ENCODE peak calls at places on chromosome 18, in five cellular contexts. One of them, this sample, is unnamed.

GRCh38 chr18:27546991-27547390 is 361.9 kb upstream of the CHST9 start:
- DNase-seq in endothelial cell: no peak
- DNase-seq in GM10248: no peak
- DNase-seq in left lung: no peak
- DNase-seq in upper lobe of right lung: no peak
- DNase-seq in this sample: no peak

GRCh38 chr18:62625019-62625418 is 90.3 kb upstream of the PHLPP1 start:
- DNase-seq in endothelial cell: no peak
- DNase-seq in left lung: no peak
- DNase-seq in GM10248: no peak
- DNase-seq in upper lobe of right lung: no peak
- DNase-seq in this sample: no peak

GRCh38 chr18:31424383-31424988 is 23.1 kb upstream of the DSG3 start:
- DNase-seq in endothelial cell: peak; percentile 57
- DNase-seq in left lung: no peak
- DNase-seq in upper lobe of right lung: no peak
- DNase-seq in GM10248: peak; percentile 31
- DNase-seq in this sample: no peak

GRCh38 chr18:50396005-50396404 is 21.2 kb downstream of the SKA1 start:
- DNase-seq in upper lobe of right lung: no peak
- DNase-seq in endothelial cell: no peak
- DNase-seq in left lung: no peak
- DNase-seq in GM10248: no peak
- DNase-seq in this sample: no peak

GRCh38 chr18:45722899-45723298 is 1.1 kb upstream of the SLC14A1 start:
- DNase-seq in GM10248: peak; percentile 80
- DNase-seq in left lung: peak; percentile 91
- DNase-seq in endothelial cell: peak; percentile 90
- DNase-seq in upper lobe of right lung: peak; percentile 87
- DNase-seq in this sample: peak; percentile 89

GRCh38 chr18:74631242-74632087 is 33.8 kb downstream of the ZNF407 start:
- DNase-seq in endothelial cell: no peak
- DNase-seq in GM10248: no peak
- DNase-seq in upper lobe of right lung: no peak
- DNase-seq in left lung: no peak
- DNase-seq in this sample: no peak

GRCh38 chr18:34650121-34650545 is 60.0 kb upstream of the DTNA start:
- DNase-seq in upper lobe of right lung: no peak
- DNase-seq in endothelial cell: no peak
- DNase-seq in left lung: no peak
- DNase-seq in GM10248: no peak
- DNase-seq in this sample: no peak

GRCh38 chr18:6746386-6746960 is 17.0 kb downstream of the ARHGAP28 start:
- DNase-seq in endothelial cell: no peak
- DNase-seq in upper lobe of right lung: no peak
- DNase-seq in GM10248: no peak
- DNase-seq in left lung: no peak
- DNase-seq in this sample: no peak

GRCh38 chr18:63155169-63155852 is 164.3 kb downstream of the BCL2 start:
- DNase-seq in endothelial cell: peak; percentile 82
- DNase-seq in GM10248: peak; percentile 62
- DNase-seq in left lung: peak; percentile 80
- DNase-seq in upper lobe of right lung: peak; percentile 79
- DNase-seq in this sample: no peak

DNA sequence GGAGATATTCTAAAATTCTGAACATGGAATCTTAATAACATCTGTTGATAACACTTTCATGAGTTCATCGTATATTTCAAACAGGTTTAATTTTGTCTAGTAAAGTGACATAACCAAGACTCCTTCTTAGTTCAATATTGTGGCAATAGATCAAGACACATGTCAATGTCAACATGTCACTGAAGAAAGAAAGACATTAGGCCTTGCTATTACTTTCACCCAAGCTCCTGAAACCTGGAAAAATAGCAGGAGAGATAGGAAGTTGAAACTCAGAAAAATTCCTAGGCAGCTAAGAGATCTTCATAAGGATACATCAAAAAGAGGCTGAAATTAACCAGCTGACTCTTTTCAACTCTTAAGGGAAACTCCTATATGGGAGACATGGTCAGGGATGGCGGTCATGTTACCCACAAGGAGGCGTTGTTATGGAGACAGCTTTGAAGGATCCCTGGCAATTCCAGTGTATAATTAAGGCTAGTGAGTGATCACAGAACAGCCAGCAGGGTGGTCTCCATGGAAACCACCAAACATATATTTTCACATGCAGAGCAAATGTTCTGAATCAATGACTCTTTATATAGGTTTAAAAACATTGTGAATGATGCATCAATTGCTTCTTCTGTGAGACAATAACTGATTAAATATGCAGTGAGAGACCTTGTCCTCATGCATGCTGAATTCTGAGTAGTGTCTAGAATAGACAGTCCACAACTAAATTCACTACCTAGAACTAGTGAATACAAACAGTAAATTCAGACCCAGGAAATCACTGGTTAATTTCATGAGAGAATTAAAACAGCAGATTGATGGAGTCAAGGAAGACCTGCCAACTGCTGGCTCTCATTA is 115.3 kb upstream of the RIOK3 start:
- DNase-seq in upper lobe of right lung: no peak
- DNase-seq in GM10248: no peak
- DNase-seq in endothelial cell: no peak
- DNase-seq in left lung: no peak
- DNase-seq in this sample: no peak
- TF ChIP-seq CTCF in upper lobe of right lung: no peak
- TF ChIP-seq CTCF in GM10248: no peak
- TF ChIP-seq CTCF in endothelial cell: no peak
- TF ChIP-seq CTCF in left lung: no peak
- TF ChIP-seq CTCF in this sample: no peak

GRCh38 chr18:52451851-52452250 is 111.9 kb downstream of the DCC start:
- DNase-seq in upper lobe of right lung: no peak
- DNase-seq in left lung: no peak
- DNase-seq in GM10248: no peak
- DNase-seq in endothelial cell: no peak
- DNase-seq in this sample: no peak
- TF ChIP-seq CTCF in upper lobe of right lung: no peak
- TF ChIP-seq CTCF in left lung: no peak
- TF ChIP-seq CTCF in GM10248: no peak
- TF ChIP-seq CTCF in endothelial cell: no peak
- TF ChIP-seq CTCF in this sample: no peak

GRCh38 chr18:5456577-5457466 is 87.0 kb downstream of the EPB41L3 start:
- DNase-seq in left lung: peak; percentile 63
- DNase-seq in upper lobe of right lung: no peak
- DNase-seq in GM10248: no peak
- DNase-seq in endothelial cell: peak; percentile 32
- DNase-seq in this sample: no peak
- TF ChIP-seq CTCF in left lung: no peak
- TF ChIP-seq CTCF in upper lobe of right lung: peak; percentile 38
- TF ChIP-seq CTCF in GM10248: no peak
- TF ChIP-seq CTCF in endothelial cell: peak; percentile 50
- TF ChIP-seq CTCF in this sample: peak; percentile 66

GRCh38 chr18:814300-815084 is 2.5 kb upstream of the YES1 start:
- DNase-seq in upper lobe of right lung: no peak
- DNase-seq in left lung: no peak
- DNase-seq in endothelial cell: peak; percentile 21
- DNase-seq in GM10248: no peak
- DNase-seq in this sample: no peak
- TF ChIP-seq CTCF in upper lobe of right lung: no peak
- TF ChIP-seq CTCF in left lung: no peak
- TF ChIP-seq CTCF in endothelial cell: no peak
- TF ChIP-seq CTCF in GM10248: peak; percentile 15
- TF ChIP-seq CTCF in this sample: no peak

DNA sequence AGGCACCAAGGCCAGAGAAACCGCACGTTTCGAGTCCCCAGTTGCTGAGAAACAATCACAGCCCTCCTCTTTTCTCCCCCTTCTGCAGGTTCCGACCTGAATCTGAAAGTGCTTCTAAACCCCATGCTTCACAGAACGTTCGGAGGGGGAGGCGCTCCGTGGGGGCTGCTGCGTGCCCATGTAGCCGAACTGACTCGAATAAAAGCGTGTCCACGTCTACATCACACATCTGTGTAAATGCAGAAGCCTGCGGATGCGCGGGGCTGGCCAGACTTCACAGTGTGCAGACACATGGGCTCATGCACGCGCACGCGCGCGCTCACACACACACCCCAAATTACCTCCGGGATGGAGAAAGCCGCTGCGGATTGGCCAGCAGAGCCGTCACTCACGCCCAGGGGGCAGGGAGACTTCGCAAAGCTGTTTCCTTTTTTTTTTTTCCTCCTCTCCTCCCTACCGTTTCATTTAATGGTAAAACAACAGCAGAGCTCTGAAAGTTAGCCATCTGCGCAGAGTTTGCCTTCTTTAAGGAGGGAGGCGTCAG is 2.3 kb downstream of the ZNF516 start:
- DNase-seq in left lung: peak; percentile 99
- DNase-seq in GM10248: peak; percentile 92
- DNase-seq in upper lobe of right lung: peak; percentile 100
- DNase-seq in endothelial cell: peak; percentile 100
- DNase-seq in this sample: peak; percentile 99
- TF ChIP-seq CTCF in left lung: no peak
- TF ChIP-seq CTCF in GM10248: no peak
- TF ChIP-seq CTCF in upper lobe of right lung: no peak
- TF ChIP-seq CTCF in endothelial cell: no peak
- TF ChIP-seq CTCF in this sample: no peak

DNA sequence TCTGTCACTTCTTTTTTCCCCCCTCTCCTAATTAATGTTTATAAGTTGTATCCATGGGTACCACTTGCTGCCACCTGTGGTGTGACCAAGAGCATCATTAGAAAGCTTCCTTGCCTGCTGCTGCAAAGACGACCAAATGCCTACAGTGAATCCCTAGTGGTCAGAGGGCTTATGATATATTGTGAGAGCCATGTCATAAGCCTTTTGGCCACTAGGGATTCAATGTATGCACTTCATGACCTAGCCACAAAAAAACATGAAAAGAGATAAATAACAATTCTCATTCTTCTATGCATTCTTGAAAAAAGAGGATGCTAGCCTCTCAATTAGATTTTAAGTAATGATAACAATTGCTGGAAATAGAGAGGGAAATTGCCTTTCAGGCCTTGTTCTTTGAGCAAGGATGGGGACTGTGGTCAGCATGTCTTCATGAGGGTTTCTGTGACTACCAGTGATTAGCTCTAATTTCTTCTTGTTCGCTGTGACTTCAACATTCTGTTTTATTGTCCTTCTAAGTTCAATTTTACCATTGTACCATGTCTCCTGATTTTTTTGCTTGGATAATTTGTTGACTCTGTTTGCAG is 435.3 kb downstream of the TGIF1 start:
- DNase-seq in GM10248: no peak
- DNase-seq in upper lobe of right lung: no peak
- DNase-seq in endothelial cell: no peak
- DNase-seq in left lung: no peak
- DNase-seq in this sample: no peak
- TF ChIP-seq CTCF in GM10248: no peak
- TF ChIP-seq CTCF in upper lobe of right lung: peak; percentile 8
- TF ChIP-seq CTCF in endothelial cell: peak; percentile 75
- TF ChIP-seq CTCF in left lung: no peak
- TF ChIP-seq CTCF in this sample: peak; percentile 29

GRCh38 chr18:49023938-49024341 is 73.2 kb upstream of the SMAD7 start:
- DNase-seq in left lung: no peak
- DNase-seq in upper lobe of right lung: peak; percentile 53
- DNase-seq in GM10248: no peak
- DNase-seq in endothelial cell: no peak
- DNase-seq in this sample: peak; percentile 77
- TF ChIP-seq CTCF in left lung: no peak
- TF ChIP-seq CTCF in upper lobe of right lung: no peak
- TF ChIP-seq CTCF in GM10248: no peak
- TF ChIP-seq CTCF in endothelial cell: no peak
- TF ChIP-seq CTCF in this sample: no peak

GRCh38 chr18:55523001-55523400 is 65.0 kb downstream of the TCF4 start:
- DNase-seq in GM10248: no peak
- DNase-seq in left lung: no peak
- DNase-seq in upper lobe of right lung: no peak
- DNase-seq in endothelial cell: no peak
- DNase-seq in this sample: no peak

GRCh38 chr18:55524353-55525123 is 63.5 kb downstream of the TCF4 start:
- DNase-seq in endothelial cell: no peak
- DNase-seq in upper lobe of right lung: no peak
- DNase-seq in left lung: no peak
- DNase-seq in GM10248: no peak
- DNase-seq in this sample: no peak

GRCh38 chr18:55517055-55517454 is 70.9 kb downstream of the TCF4 start:
- DNase-seq in GM10248: no peak
- DNase-seq in endothelial cell: no peak
- DNase-seq in upper lobe of right lung: no peak
- DNase-seq in left lung: no peak
- DNase-seq in this sample: no peak

GRCh38 chr18:55515946-55516710 is 71.9 kb downstream of the TCF4 start:
- DNase-seq in upper lobe of right lung: no peak
- DNase-seq in left lung: no peak
- DNase-seq in endothelial cell: no peak
- DNase-seq in GM10248: no peak
- DNase-seq in this sample: no peak

DNA sequence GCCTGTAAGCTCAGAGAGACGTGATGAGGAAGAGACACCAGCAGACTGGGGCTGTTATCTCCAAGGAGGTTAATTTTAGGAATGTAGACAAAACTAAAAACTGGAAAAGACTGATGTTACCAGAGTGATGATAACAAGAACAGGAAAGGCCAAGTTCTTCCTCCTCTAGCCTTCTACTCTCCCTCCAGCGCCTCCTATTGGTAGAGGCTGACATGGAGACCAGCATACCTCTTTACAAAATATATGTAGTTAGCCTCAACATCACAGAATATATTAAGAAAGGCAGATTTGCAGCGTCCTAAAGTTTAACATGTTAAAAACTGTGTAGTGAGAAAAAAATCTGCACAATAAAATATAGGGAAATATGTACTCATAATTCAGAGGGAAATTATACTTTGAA is 66.0 kb downstream of the TCF4 start:
- DNase-seq in endothelial cell: peak; percentile 59
- DNase-seq in left lung: no peak
- DNase-seq in upper lobe of right lung: no peak
- DNase-seq in GM10248: peak; percentile 24
- DNase-seq in this sample: no peak
- TF ChIP-seq CTCF in endothelial cell: peak; percentile 62
- TF ChIP-seq CTCF in left lung: no peak
- TF ChIP-seq CTCF in upper lobe of right lung: peak; percentile 24
- TF ChIP-seq CTCF in GM10248: peak; percentile 33
- TF ChIP-seq CTCF in this sample: peak; percentile 28

GRCh38 chr18:43279015-43279758 is 1.9 kb upstream of the SYT4 start:
- DNase-seq in upper lobe of right lung: no peak
- DNase-seq in endothelial cell: no peak
- DNase-seq in GM10248: no peak
- DNase-seq in left lung: no peak
- DNase-seq in this sample: no peak
- TF ChIP-seq CTCF in upper lobe of right lung: no peak
- TF ChIP-seq CTCF in endothelial cell: no peak
- TF ChIP-seq CTCF in GM10248: no peak
- TF ChIP-seq CTCF in left lung: no peak
- TF ChIP-seq CTCF in this sample: no peak

GRCh38 chr18:67104700-67105284 is 411.7 kb downstream of the DSEL start:
- DNase-seq in left lung: no peak
- DNase-seq in GM10248: peak; percentile 15
- DNase-seq in endothelial cell: peak; percentile 77
- DNase-seq in upper lobe of right lung: peak; percentile 65
- DNase-seq in this sample: no peak
- TF ChIP-seq CTCF in left lung: peak; percentile 42
- TF ChIP-seq CTCF in GM10248: peak; percentile 84
- TF ChIP-seq CTCF in endothelial cell: peak; percentile 50
- TF ChIP-seq CTCF in upper lobe of right lung: peak; percentile 60
- TF ChIP-seq CTCF in this sample: peak; percentile 92

This sample was measured in osteocyte.